ENCODE peak calls at places on chromosome 17, in six cellular contexts. T is AG09309, W is uterus, S is tibial artery, P is H7, V is fibroblast of pulmonary artery. B is an unnamed sample.

GRCh38 chr17:61403846-61404701 is 4.4 kb downstream of the TBX2 start:
- DNase-seq in T (no peak), W (no peak), S (peak), P (peak), V (no peak), B (peak)

GRCh38 chr17:3852561-3852960 is 6.5 kb upstream of the NCBP3 start:
- DNase-seq in T (no peak), W (no peak), S (peak), P (no peak), V (peak), B (peak)

GRCh38 chr17:72545756-72546155 is 424.9 kb downstream of the SOX9 start:
- DNase-seq in T (peak), W (no peak), S (no peak), P (no peak), V (no peak), B (peak)

GRCh38 chr17:5381542-5381941 is 37.9 kb downstream of the NUP88 start:
- DNase-seq in T (no peak), W (no peak), S (no peak), P (no peak), V (no peak), B (peak)

GRCh38 chr17:79935845-79936470 is 96.7 kb upstream of the CBX4 start:
- DNase-seq in T (no peak), W (no peak), S (no peak), P (no peak), V (no peak), B (no peak)

GRCh38 chr17:44673893-44674292 is 15.7 kb downstream of the CCDC43 start:
- DNase-seq in T (no peak), W (no peak), S (no peak), P (no peak), V (no peak), B (no peak)

GRCh38 chr17:29019475-29020181 is 13.8 kb upstream of the SEZ6 start:
- DNase-seq in T (no peak), W (no peak), S (no peak), P (peak), V (no peak), B (no peak)

GRCh38 chr17:4897785-4898184 is 1.6 kb upstream of the C17orf107 start:
- DNase-seq in T (no peak), W (no peak), S (no peak), P (peak), V (no peak), B (no peak)

GRCh38 chr17:61411944-61412859 is 12.6 kb downstream of the TBX2 start:
- DNase-seq in T (no peak), W (peak), S (peak), P (peak), V (peak), B (peak)

GRCh38 chr17:80316927-80317705 is 56.5 kb downstream of the RNF213 start:
- DNase-seq in T (no peak), W (no peak), S (peak), P (no peak), V (no peak), B (peak)

GRCh38 chr17:9498490-9498889 is 77.1 kb downstream of the STX8 start:
- DNase-seq in T (no peak), W (no peak), S (no peak), P (no peak), V (no peak), B (no peak)

GRCh38 chr17:32824334-32824733 is 52.6 kb downstream of the MYO1D start:
- DNase-seq in T (no peak), W (no peak), S (no peak), P (no peak), V (no peak), B (no peak)

GRCh38 chr17:16027708-16028584 is 28.3 kb downstream of the TTC19 start:
- DNase-seq in T (peak), W (no peak), S (no peak), P (no peak), V (peak), B (peak)

GRCh38 chr17:21680366-21680765 is 12.0 kb upstream of the KCNJ18 start:
- DNase-seq in T (no peak), W (no peak), S (peak), P (no peak), V (no peak), B (no peak)

GRCh38 chr17:32523827-32524552 is 37.2 kb downstream of the CDK5R1 start:
- DNase-seq in T (no peak), W (no peak), S (peak), P (no peak), V (no peak), B (no peak)

GRCh38 chr17:80005360-80006338 is 30.0 kb downstream of the TBC1D16 start:
- DNase-seq in T (no peak), W (peak), S (no peak), P (peak), V (peak), B (peak)

GRCh38 chr17:74677558-74678466 is 34.9 kb downstream of the CD300LF start:
- DNase-seq in T (no peak), W (no peak), S (no peak), P (no peak), V (peak), B (peak)

GRCh38 chr17:31788956-31789355 is 70.1 kb downstream of the COPRS start:
- DNase-seq in T (peak), W (no peak), S (no peak), P (no peak), V (no peak), B (peak)

DNA sequence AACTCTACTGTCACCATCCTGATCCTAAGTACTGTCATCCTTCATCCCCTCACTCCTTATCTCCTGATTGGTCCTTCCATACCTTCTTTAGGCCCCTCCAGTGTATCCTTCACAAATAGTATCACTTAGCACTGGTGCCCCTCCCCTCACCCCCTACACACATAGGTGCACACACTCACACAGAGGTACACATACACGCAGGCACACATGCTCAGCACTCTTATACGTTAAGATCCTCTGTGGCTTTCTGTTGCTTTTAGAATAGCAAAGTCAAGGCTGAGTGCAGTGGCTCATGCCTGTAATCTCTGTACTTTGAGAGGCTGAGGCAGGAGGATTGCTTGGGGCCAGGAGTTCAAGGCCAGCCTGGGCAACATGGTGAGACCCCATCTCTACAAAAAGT is 32.1 kb downstream of the CDRT15 start:
- DNase-seq in T (no peak), W (no peak), S (no peak), P (no peak), V (no peak), B (no peak)
- H3K4me3 ChIP-seq in T (no peak), W (no peak), S (no peak), P (no peak), V (no peak), B (no peak)

DNA sequence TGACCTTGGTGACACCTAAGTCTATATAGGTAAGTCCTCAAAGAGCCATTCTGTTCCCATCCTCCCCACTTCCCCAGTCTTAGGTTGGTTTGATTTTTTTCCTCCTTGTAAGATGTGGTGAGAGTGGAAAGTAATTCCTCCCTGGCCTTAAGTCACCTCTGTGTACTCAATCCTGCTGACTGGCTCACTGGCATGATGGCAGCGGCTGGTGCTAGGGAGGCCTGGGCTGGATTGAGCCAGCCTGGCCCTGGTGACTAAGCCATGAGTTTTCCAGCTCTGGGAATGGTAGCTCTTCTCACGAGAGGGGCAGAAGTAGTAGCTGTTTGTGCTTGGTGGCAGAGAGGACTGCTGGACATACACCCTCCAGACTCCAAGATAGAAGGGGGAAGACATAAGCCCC is 2.5 kb downstream of the ARL4D start:
- DNase-seq in T (peak), W (no peak), S (peak), P (no peak), V (peak), B (peak)
- H3K4me3 ChIP-seq in T (peak), W (peak), S (no peak), P (peak), V (peak), B (peak)

GRCh38 chr17:76496464-76496863 is 4.8 kb downstream of the RHBDF2 start:
- DNase-seq in T (no peak), W (no peak), S (no peak), P (no peak), V (no peak), B (no peak)

GRCh38 chr17:76495663-76496400 is 5.4 kb downstream of the RHBDF2 start:
- DNase-seq in T (no peak), W (no peak), S (no peak), P (no peak), V (no peak), B (no peak)

GRCh38 chr17:76497979-76498885 is 3.0 kb downstream of the RHBDF2 start:
- DNase-seq in T (peak), W (peak), S (peak), P (peak), V (peak), B (peak)

GRCh38 chr17:76498886-76499667 is 2.1 kb downstream of the RHBDF2 start:
- DNase-seq in T (no peak), W (no peak), S (no peak), P (no peak), V (no peak), B (no peak)

DNA sequence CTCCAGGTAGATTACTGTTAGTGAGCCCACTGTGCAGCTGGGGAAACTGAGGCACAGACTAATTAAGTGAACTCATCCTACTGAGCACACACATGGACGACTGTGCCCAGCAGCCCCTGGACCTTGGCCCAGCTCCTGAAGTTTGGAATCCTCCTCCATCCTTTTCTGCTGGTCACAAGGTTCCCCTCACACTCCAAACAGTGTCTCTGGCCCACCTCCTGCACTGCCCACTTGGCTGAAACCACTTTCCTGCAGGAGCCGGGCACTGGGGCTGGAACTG is 3.6 kb downstream of the RHBDF2 start:
- DNase-seq in T (no peak), W (no peak), S (no peak), P (no peak), V (no peak), B (no peak)
- H3K4me3 ChIP-seq in T (peak), W (no peak), S (peak), P (no peak), V (peak), B (no peak)

GRCh38 chr17:82318772-82319606 is 1.6 kb upstream of the CD7 start:
- DNase-seq in T (no peak), W (no peak), S (no peak), P (no peak), V (no peak), B (no peak)

GRCh38 chr17:82315703-82316358 is 1.6 kb downstream of the CD7 start:
- DNase-seq in T (no peak), W (no peak), S (no peak), P (peak), V (no peak), B (no peak)

GRCh38 chr17:82318169-82318498 is 726 bp upstream of the CD7 start:
- DNase-seq in T (no peak), W (no peak), S (no peak), P (no peak), V (no peak), B (no peak)

GRCh38 chr17:82316651-82317393 is 586 bp downstream of the CD7 start:
- DNase-seq in T (no peak), W (no peak), S (no peak), P (no peak), V (no peak), B (no peak)

DNA sequence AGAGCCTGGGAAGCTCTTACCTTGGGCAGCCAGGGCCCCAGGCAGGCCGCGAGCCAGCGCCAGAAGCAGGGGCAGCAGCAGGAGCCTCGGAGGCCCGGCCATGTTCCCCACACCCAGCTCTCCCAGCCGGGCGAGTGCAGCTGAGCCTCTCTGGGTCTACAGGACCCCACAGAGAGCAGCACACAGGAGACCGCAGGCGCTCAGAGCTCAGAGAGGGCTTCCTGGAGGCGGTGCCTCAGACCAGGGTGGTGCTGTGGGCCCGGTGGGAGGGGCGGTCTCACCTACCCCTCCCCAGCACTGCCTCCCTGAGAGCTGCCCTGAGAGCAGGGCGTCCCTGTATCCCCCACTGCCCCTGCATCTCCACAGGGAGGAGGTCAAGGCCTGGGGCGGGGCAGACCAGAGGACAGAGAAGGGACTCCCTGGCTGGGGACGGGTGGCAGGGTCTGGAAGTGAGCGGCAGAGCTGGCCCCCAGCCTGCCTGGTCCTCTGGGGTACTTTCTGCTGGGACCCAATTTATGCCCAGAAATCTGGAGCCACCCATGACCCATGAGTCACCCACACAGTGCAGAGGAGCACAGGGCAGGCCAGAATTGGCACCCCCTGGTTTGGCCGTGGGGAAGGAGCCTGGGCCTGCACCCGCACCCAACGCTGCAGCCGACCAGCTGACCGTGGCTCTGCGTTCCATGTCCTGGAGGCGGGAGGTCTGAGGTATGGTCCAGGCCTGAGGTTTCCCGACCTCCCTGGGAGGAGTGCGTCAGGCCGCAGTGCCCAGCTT is at the start of gene CD7:
- DNase-seq in T (no peak), W (no peak), S (no peak), P (no peak), V (no peak), B (no peak)
- H3K4me3 ChIP-seq in T (no peak), W (no peak), S (no peak), P (no peak), V (no peak), B (no peak)

DNA sequence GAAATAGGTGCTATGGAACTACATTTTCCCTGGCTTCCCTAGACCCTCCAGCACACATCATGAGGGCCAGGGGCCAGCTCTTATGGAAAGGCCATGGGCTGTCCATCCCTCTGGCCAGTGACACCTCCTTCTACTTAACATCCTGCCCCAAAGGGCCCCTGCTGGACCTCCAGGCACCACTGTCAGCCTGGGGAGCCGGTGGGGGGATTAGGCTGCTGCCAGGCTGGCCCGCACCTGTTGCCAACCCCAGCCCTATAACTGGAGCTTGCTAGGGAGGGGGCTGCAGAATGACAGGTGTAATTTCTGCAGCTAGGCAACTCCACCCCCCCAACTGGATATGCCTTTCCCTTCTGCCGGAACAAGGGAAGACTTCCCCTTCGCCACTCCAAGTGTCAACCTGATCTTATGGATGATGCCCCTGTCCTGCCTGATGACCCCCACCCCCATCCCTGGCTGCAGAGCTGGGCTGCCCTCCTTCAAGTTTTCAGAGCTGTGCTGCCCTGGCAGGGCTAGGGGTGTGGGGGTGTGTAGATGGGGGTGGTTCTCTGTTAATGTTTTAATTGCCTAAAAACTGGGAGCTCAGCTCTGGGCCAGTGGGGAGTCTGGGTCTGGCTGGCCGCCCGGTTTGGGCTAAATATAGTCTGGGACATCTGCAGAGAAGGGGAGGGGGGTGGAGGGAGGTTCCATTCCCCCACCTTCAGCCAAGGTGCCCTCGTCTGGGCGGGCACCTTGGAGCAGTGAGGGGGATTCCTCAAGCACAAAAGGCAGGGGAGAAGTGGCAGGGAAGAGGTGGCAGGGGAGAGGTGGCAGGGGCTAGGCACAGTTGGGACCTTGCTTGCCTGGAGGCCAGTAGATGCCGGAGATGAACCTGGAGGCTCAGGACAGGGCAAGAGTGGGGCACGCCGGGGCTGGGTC is 12.8 kb downstream of the RARA start:
- DNase-seq in T (no peak), W (peak), S (peak), P (peak), V (no peak), B (no peak)
- H3K4me3 ChIP-seq in T (peak), W (peak), S (peak), P (no peak), V (peak), B (peak)

GRCh38 chr17:64411999-64412771 is 21.5 kb upstream of the PECAM1 start:
- DNase-seq in T (no peak), W (peak), S (peak), P (peak), V (peak), B (peak)
- H3K4me3 ChIP-seq in T (no peak), W (no peak), S (peak), P (peak), V (no peak), B (no peak)

GRCh38 chr17:65627108-65627507 is 65.7 kb upstream of the AXIN2 start:
- DNase-seq in T (no peak), W (no peak), S (no peak), P (no peak), V (no peak), B (no peak)
- H3K4me3 ChIP-seq in T (no peak), W (no peak), S (no peak), P (no peak), V (no peak), B (no peak)

GRCh38 chr17:18018411-18018921 is 20.5 kb downstream of the ATPAF2 start:
- DNase-seq in T (no peak), W (no peak), S (no peak), P (no peak), V (no peak), B (no peak)

GRCh38 chr17:18016426-18016825 is 22.5 kb downstream of the ATPAF2 start:
- DNase-seq in T (no peak), W (no peak), S (no peak), P (no peak), V (no peak), B (no peak)

GRCh38 chr17:18015603-18016002 is 23.4 kb downstream of the ATPAF2 start:
- DNase-seq in T (no peak), W (no peak), S (no peak), P (no peak), V (no peak), B (no peak)

GRCh38 chr17:18020971-18021370 is 18.0 kb downstream of the ATPAF2 start:
- DNase-seq in T (no peak), W (no peak), S (no peak), P (no peak), V (no peak), B (no peak)

GRCh38 chr17:18017958-18018357 is 21.0 kb downstream of the ATPAF2 start:
- DNase-seq in T (no peak), W (no peak), S (no peak), P (no peak), V (peak), B (peak)
- H3K4me3 ChIP-seq in T (no peak), W (no peak), S (no peak), P (no peak), V (no peak), B (no peak)

GRCh38 chr17:35447494-35447893 is 1.1 kb downstream of the SLFN13 start:
- DNase-seq in T (no peak), W (no peak), S (no peak), P (peak), V (no peak), B (no peak)
- H3K4me3 ChIP-seq in T (no peak), W (no peak), S (no peak), P (peak), V (no peak), B (no peak)

DNA sequence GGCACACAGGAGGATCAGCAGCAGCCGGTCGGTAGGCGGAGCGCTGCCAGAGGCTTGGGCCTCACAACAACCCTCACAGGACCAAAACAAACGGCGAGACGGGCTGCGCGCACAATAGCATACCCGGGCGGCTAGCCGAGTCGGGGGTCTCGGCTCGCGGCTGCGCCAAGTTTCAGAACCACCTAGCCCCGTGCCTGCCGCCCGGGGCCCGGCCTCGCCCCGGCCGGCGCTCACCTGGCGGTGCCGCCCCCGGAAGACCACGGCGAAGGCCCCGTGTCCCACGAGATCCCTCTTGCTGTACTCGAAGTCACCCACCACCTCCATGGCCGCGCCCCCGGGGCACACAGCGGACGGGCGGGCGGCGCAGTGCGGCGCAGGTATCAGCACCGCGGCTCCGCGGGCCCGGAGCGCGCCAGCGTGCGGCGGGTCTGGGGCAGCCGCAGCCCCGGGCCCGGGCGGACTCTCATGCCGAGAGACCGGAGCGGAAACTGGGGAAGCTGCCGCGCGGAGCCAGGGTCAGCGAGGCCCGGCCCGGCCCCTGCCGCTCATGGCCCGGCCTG is 562 bp downstream of the ULK2 start:
- DNase-seq in T (peak), W (peak), S (peak), P (peak), V (peak), B (peak)
- H3K4me3 ChIP-seq in T (peak), W (peak), S (peak), P (peak), V (peak), B (peak)

B was measured in cardiac fibroblast.